ENCODE peak calls at places on chromosomes 5 and 9, in nine cellular contexts. H, A, X, T, B, S, O, L and K are unnamed samples.

GRCh38 chr9:14417230-14417629 is 103.3 kb upstream of the NFIB start:
- DNase-seq in O (no peak), X (no peak), T (no peak), H (no peak), B (peak; percentile 58), A (peak; percentile 44), S (no peak), L (no peak), K (no peak)

GRCh38 chr5:138953370-138954256 is 78.5 kb upstream of the LRRTM2 start:
- DNase-seq in L (no peak), X (peak; percentile 92), S (peak; percentile 68), H (no peak), T (no peak), O (no peak), A (peak; percentile 73), B (peak; percentile 74), K (no peak)

GRCh38 chr9:134559013-134559412 is 82.6 kb upstream of the COL5A1 start:
- DNase-seq in X (no peak), T (no peak), O (no peak), B (no peak), A (no peak), S (peak; percentile 11), L (no peak), H (no peak), K (no peak)

GRCh38 chr9:83119873-83120272 is 56.9 kb upstream of the RASEF start:
- DNase-seq in T (no peak), S (no peak), X (no peak), H (no peak), B (no peak), L (no peak), O (no peak), A (no peak), K (no peak)

GRCh38 chr9:77156646-77157371 is 20.5 kb upstream of the VPS13A start:
- DNase-seq in H (no peak), S (no peak), O (no peak), X (no peak), L (no peak), B (no peak), T (no peak), A (no peak), K (no peak)

GRCh38 chr5:168104811-168105481 is 186.5 kb upstream of the WWC1 start:
- DNase-seq in T (peak; percentile 11), H (no peak), L (peak; percentile 30), B (no peak), X (no peak), A (no peak), S (no peak), O (no peak), K (no peak)

GRCh38 chr5:170632985-170633234 is 129.1 kb downstream of the KCNIP1 start:
- DNase-seq in B (no peak), L (peak; percentile 90), O (peak; percentile 39), T (peak; percentile 90), S (peak; percentile 90), X (peak; percentile 63), H (no peak), A (no peak), K (peak; percentile 93)

GRCh38 chr5:79143684-79144379 is 32.2 kb downstream of the BHMT start:
- DNase-seq in H (peak; percentile 6), A (peak; percentile 25), T (no peak), O (no peak), L (no peak), X (no peak), B (no peak), S (no peak), K (peak; percentile 53)

GRCh38 chr9:3894764-3895163 is 369.0 kb upstream of the RFX3 start:
- DNase-seq in X (no peak), O (no peak), S (no peak), B (peak; percentile 96), H (peak; percentile 60), T (no peak), A (peak; percentile 88), L (no peak), K (no peak)

GRCh38 chr9:20732118-20732517 is 48.1 kb downstream of the FOCAD start:
- DNase-seq in A (peak; percentile 48), H (peak; percentile 83), S (no peak), O (no peak), L (no peak), B (peak; percentile 61), T (no peak), X (no peak), K (no peak)

GRCh38 chr5:135223891-135224625 is 175.0 kb downstream of the MACROH2A1 start:
- DNase-seq in T (no peak), A (no peak), H (no peak), S (peak; percentile 29), B (no peak), O (no peak), X (no peak), L (no peak), K (peak; percentile 64)

GRCh38 chr5:127650649-127651048 is 1.8 kb downstream of the CTXN3 start:
- DNase-seq in L (no peak), O (no peak), T (no peak), X (no peak), B (peak; percentile 39), H (no peak), A (no peak), S (no peak), K (no peak)

GRCh38 chr5:161547573-161548471 is 1.3 kb upstream of the GABRB2 start:
- DNase-seq in B (no peak), S (no peak), X (no peak), L (peak; percentile 17), O (no peak), T (peak; percentile 18), A (no peak), H (no peak), K (no peak)

GRCh38 chr5:166810721-166811120 is 1480.7 kb upstream of the WWC1 start:
- DNase-seq in O (no peak), B (no peak), A (no peak), H (no peak), X (no peak), L (no peak), S (no peak), T (no peak), K (no peak)

GRCh38 chr5:66891184-66891925 is 295.2 kb downstream of the MAST4 start:
- DNase-seq in X (no peak), O (no peak), S (no peak), A (no peak), L (no peak), T (no peak), B (peak; percentile 16), H (no peak), K (no peak)

GRCh38 chr9:94805585-94805984 is 79.1 kb downstream of the AOPEP start:
- DNase-seq in O (no peak), H (peak; percentile 92), L (no peak), A (peak; percentile 98), B (peak; percentile 99), T (no peak), X (no peak), S (no peak), K (no peak)

GRCh38 chr5:16673241-16673998 is 56.6 kb upstream of the RETREG1 start:
- DNase-seq in T (no peak), O (no peak), B (no peak), A (no peak), H (no peak), X (no peak), S (no peak), L (no peak), K (no peak)
- TF ChIP-seq CTCF in T (no peak), O (no peak), B (no peak), A (no peak), H (no peak), X (no peak), S (no peak), L (no peak), K (no peak)

DNA sequence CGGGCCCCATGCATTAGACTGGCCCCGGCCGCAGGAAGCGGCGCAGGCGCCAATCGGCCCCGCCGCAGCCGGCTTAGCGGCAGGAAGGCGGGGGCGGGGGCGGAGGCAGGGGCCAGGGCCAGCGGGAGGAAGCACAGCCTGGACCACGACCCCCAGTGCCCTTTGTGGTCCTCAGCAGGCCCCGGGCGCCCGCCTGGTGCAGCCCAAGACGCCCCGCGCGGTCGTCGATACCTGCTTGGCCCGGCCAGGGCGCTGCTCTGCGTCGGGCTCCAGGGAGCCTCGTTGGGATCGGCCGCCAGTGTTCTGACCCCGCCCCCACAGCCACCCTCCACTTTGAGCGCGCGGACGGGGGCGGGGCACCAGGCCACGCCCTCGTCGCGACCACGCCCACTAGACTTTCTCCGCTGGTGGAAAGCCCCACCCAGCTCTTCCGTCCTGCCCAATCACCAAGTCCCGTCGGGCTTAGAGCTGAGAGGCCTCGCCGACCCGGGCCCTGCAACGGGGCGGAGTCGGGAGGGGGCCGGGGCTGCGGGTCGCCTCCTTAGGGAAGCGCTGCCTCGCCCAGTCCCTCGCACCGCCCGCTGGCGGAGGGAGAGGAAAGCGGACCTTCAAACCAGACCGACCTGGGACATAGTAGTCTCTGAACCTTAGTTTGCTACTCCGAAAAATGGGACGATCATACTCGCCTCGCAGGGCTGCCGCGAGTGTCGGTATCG is at the start of gene PDLIM7:
- DNase-seq in H (peak; percentile 94), X (peak; percentile 96), O (peak; percentile 97), S (peak; percentile 97), T (peak; percentile 98), L (peak; percentile 97), B (peak; percentile 99), A (peak; percentile 97), K (peak; percentile 98)
- TF ChIP-seq CTCF in H (peak; percentile 13), X (peak; percentile 36), O (no peak), S (peak; percentile 34), T (peak; percentile 33), L (no peak), B (peak; percentile 19), A (peak; percentile 11), K (no peak)

DNA sequence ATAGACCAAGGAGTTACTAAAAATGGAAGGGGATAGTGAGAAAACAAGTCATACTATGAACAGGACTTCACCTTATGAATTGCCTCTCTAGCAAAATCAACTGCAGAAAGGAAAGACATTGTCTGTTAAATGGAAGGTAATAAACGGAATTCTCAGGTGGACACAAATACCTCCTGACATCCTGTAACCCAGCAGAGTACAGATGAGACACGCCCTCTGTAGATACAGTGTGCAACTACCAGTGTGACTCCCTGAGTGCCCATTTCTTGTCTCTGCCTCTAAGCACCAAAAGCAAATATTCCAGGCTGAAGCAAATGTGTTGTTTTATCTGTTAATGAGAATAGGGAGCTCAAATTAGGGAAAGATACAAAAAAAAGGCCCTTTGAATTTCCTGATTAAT is 12.2 kb upstream of the PLPP1 start:
- DNase-seq in L (no peak), H (no peak), O (no peak), T (no peak), A (no peak), S (no peak), B (no peak), X (no peak), K (no peak)
- TF ChIP-seq CTCF in L (no peak), H (no peak), O (no peak), T (no peak), A (no peak), S (no peak), B (no peak), X (no peak), K (no peak)

DNA sequence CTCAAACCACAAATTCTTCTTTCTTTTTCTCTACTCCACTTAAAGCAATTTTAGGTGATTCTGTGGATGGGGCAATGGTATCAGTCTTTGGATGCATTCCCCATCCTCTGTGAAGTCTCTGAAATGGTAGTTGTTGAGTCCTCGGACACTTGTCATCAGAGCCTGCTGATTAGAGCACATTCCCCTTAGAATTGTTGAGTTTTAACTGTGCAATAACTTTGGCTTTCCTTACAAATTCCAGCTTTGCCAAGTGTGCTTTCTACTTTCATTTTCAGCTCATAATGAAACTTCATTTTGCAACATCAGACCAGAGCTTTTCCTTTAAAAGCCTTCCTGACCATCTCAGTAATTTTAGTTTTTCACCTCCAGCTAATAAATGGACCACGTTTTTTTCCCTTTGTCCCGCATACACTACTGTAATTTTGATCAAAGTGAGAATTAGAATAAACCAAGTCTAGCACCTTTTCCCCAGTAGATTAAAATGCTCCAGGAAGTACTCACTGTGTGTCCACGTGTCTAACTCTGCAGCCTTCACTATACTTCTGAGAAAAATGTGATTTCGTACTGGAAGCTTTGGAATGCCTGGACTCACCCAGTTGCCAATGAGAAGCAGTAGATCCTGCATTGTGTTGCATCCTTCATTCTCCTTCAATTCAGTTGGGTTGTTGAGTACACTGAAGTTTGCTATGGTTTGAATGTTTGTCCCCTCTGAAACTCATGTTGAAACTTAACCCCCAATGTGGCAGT is 135.6 kb downstream of the NTRK2 start:
- DNase-seq in B (no peak), T (no peak), H (no peak), O (no peak), S (no peak), A (no peak), L (no peak), X (no peak), K (no peak)
- TF ChIP-seq CTCF in B (no peak), T (no peak), H (no peak), O (no peak), S (no peak), A (no peak), L (no peak), X (no peak), K (no peak)